ENCODE peak calls at places on chromosomes 7 and 10, in six cellular contexts. L is stimulated activated CD8-positive, alpha-beta memory T cell treated with anti-CD3 and anti-CD28 coated beads, Interleukin-15, amount 100 ng/mL, for 4 hours; Y is GM12865; Q is non-pigmented ciliary epithelial cell; J is AG09319; A is activated CD4-positive, alpha-beta T cell treated with anti-CD3 and anti-CD28 coated beads, Interleukin-2, amount 50 U/mL, for 1 hour. Z is an unnamed sample.

GRCh38 chr7:67788689-67789088 is 792.1 kb downstream of the TYW1 start:
- DNase-seq in L (no peak), Y (no peak), Q (no peak), J (no peak), A (no peak), Z (no peak)

GRCh38 chr10:35150335-35150734 is 23.7 kb downstream of the CREM start:
- DNase-seq in L (no peak), Y (peak; percentile 52), Q (no peak), J (no peak), A (no peak), Z (no peak)

GRCh38 chr10:44969854-44970253 is 8.8 kb downstream of the DEPP1 start:
- DNase-seq in L (no peak), Y (no peak), Q (no peak), J (no peak), A (no peak), Z (no peak)

GRCh38 chr7:43318188-43318587 is 205.7 kb downstream of the HECW1 start:
- DNase-seq in L (no peak), Y (no peak), Q (no peak), J (no peak), A (no peak), Z (no peak)

GRCh38 chr10:70672993-70673928 is 955 bp downstream of the ADAMTS14 start:
- DNase-seq in L (no peak), Y (no peak), Q (no peak), J (peak; percentile 75), A (no peak), Z (no peak)

GRCh38 chr10:123995082-123995460 is 98.3 kb downstream of the CHST15 start:
- DNase-seq in L (no peak), Y (no peak), Q (no peak), J (no peak), A (no peak), Z (no peak)

GRCh38 chr10:60414111-60414510 is 24.4 kb upstream of the ANK3 start:
- DNase-seq in L (no peak), Y (no peak), Q (no peak), J (no peak), A (no peak), Z (no peak)

GRCh38 chr7:127833641-127834040 is 181.6 kb downstream of the SND1 start:
- DNase-seq in L (no peak), Y (no peak), Q (no peak), J (peak; percentile 20), A (no peak), Z (no peak)

GRCh38 chr7:87599336-87599735 is 1.3 kb downstream of the ABCB1 start:
- DNase-seq in L (peak; percentile 10), Y (peak; percentile 91), Q (no peak), J (no peak), A (peak; percentile 13), Z (peak; percentile 61)

GRCh38 chr10:112548535-112549276 is 101.7 kb downstream of the VTI1A start:
- DNase-seq in L (no peak), Y (no peak), Q (no peak), J (no peak), A (no peak), Z (no peak)